ENCODE peak calls at places on chromosomes 13 and 19, in eight cellular contexts. One of them, this sample, is unnamed.

GRCh38 chr19:23771348-23771747 is 12.7 kb upstream of the ZNF681 start:
- DNase-seq in epithelial cell of prostate: no peak
- DNase-seq in activated naive CD8-positive, alpha-beta T cell treated with anti-CD3 and anti-CD28 coated beads for 36 hours: no peak
- DNase-seq in anterior cingulate cortex: no peak
- DNase-seq in activated naive CD4-positive, alpha-beta T cell treated with anti-CD3 and anti-CD28 coated beads, Interleukin-2, amount 50 U/mL, for 72 hours: no peak
- DNase-seq in sciatic nerve: no peak
- DNase-seq in cardiac fibroblast: no peak
- DNase-seq in heart left ventricle: no peak
- DNase-seq in this sample: no peak

GRCh38 chr19:18399008-18399407 is 1.6 kb upstream of the LRRC25 start:
- DNase-seq in epithelial cell of prostate: no peak
- DNase-seq in activated naive CD8-positive, alpha-beta T cell treated with anti-CD3 and anti-CD28 coated beads for 36 hours: no peak
- DNase-seq in anterior cingulate cortex: no peak
- DNase-seq in activated naive CD4-positive, alpha-beta T cell treated with anti-CD3 and anti-CD28 coated beads, Interleukin-2, amount 50 U/mL, for 72 hours: no peak
- DNase-seq in sciatic nerve: no peak
- DNase-seq in cardiac fibroblast: peak
- DNase-seq in heart left ventricle: peak
- DNase-seq in this sample: peak

GRCh38 chr13:77599351-77599750 is 63.8 kb downstream of the SCEL start:
- DNase-seq in epithelial cell of prostate: no peak
- DNase-seq in activated naive CD8-positive, alpha-beta T cell treated with anti-CD3 and anti-CD28 coated beads for 36 hours: no peak
- DNase-seq in anterior cingulate cortex: no peak
- DNase-seq in activated naive CD4-positive, alpha-beta T cell treated with anti-CD3 and anti-CD28 coated beads, Interleukin-2, amount 50 U/mL, for 72 hours: no peak
- DNase-seq in sciatic nerve: no peak
- DNase-seq in cardiac fibroblast: no peak
- DNase-seq in heart left ventricle: no peak
- DNase-seq in this sample: no peak

GRCh38 chr19:44883962-44884361 is 7.1 kb upstream of the TOMM40 start:
- DNase-seq in epithelial cell of prostate: no peak
- DNase-seq in activated naive CD8-positive, alpha-beta T cell treated with anti-CD3 and anti-CD28 coated beads for 36 hours: no peak
- DNase-seq in anterior cingulate cortex: no peak
- DNase-seq in activated naive CD4-positive, alpha-beta T cell treated with anti-CD3 and anti-CD28 coated beads, Interleukin-2, amount 50 U/mL, for 72 hours: no peak
- DNase-seq in sciatic nerve: no peak
- DNase-seq in cardiac fibroblast: no peak
- DNase-seq in heart left ventricle: no peak
- DNase-seq in this sample: no peak

GRCh38 chr19:10388957-10389356 is 8.6 kb upstream of the TYK2 start:
- DNase-seq in epithelial cell of prostate: no peak
- DNase-seq in activated naive CD8-positive, alpha-beta T cell treated with anti-CD3 and anti-CD28 coated beads for 36 hours: peak
- DNase-seq in anterior cingulate cortex: peak
- DNase-seq in activated naive CD4-positive, alpha-beta T cell treated with anti-CD3 and anti-CD28 coated beads, Interleukin-2, amount 50 U/mL, for 72 hours: peak
- DNase-seq in sciatic nerve: peak
- DNase-seq in cardiac fibroblast: peak
- DNase-seq in heart left ventricle: peak
- DNase-seq in this sample: peak

GRCh38 chr19:36209372-36209771 is 5.1 kb downstream of the ZNF565 start:
- DNase-seq in epithelial cell of prostate: no peak
- DNase-seq in activated naive CD8-positive, alpha-beta T cell treated with anti-CD3 and anti-CD28 coated beads for 36 hours: no peak
- DNase-seq in anterior cingulate cortex: no peak
- DNase-seq in activated naive CD4-positive, alpha-beta T cell treated with anti-CD3 and anti-CD28 coated beads, Interleukin-2, amount 50 U/mL, for 72 hours: no peak
- DNase-seq in sciatic nerve: no peak
- DNase-seq in cardiac fibroblast: no peak
- DNase-seq in heart left ventricle: no peak
- DNase-seq in this sample: no peak

GRCh38 chr13:41645313-41645712 is 188.0 kb downstream of the RGCC start:
- DNase-seq in epithelial cell of prostate: no peak
- DNase-seq in activated naive CD8-positive, alpha-beta T cell treated with anti-CD3 and anti-CD28 coated beads for 36 hours: no peak
- DNase-seq in anterior cingulate cortex: no peak
- DNase-seq in activated naive CD4-positive, alpha-beta T cell treated with anti-CD3 and anti-CD28 coated beads, Interleukin-2, amount 50 U/mL, for 72 hours: no peak
- DNase-seq in sciatic nerve: no peak
- DNase-seq in cardiac fibroblast: peak
- DNase-seq in heart left ventricle: no peak
- DNase-seq in this sample: peak

GRCh38 chr19:4007836-4008539 is 452 bp downstream of the PIAS4 start:
- DNase-seq in epithelial cell of prostate: no peak
- DNase-seq in activated naive CD8-positive, alpha-beta T cell treated with anti-CD3 and anti-CD28 coated beads for 36 hours: peak
- DNase-seq in anterior cingulate cortex: no peak
- DNase-seq in activated naive CD4-positive, alpha-beta T cell treated with anti-CD3 and anti-CD28 coated beads, Interleukin-2, amount 50 U/mL, for 72 hours: peak
- DNase-seq in sciatic nerve: no peak
- DNase-seq in cardiac fibroblast: peak
- DNase-seq in heart left ventricle: peak
- DNase-seq in this sample: peak

GRCh38 chr19:48085904-48086864 is 24.4 kb downstream of the PLA2G4C start:
- DNase-seq in epithelial cell of prostate: no peak
- DNase-seq in activated naive CD8-positive, alpha-beta T cell treated with anti-CD3 and anti-CD28 coated beads for 36 hours: no peak
- DNase-seq in anterior cingulate cortex: peak
- DNase-seq in activated naive CD4-positive, alpha-beta T cell treated with anti-CD3 and anti-CD28 coated beads, Interleukin-2, amount 50 U/mL, for 72 hours: no peak
- DNase-seq in sciatic nerve: no peak
- DNase-seq in cardiac fibroblast: no peak
- DNase-seq in heart left ventricle: no peak
- DNase-seq in this sample: no peak

GRCh38 chr13:97279079-97279411 is 56.9 kb downstream of the MBNL2 start:
- DNase-seq in epithelial cell of prostate: no peak
- DNase-seq in activated naive CD8-positive, alpha-beta T cell treated with anti-CD3 and anti-CD28 coated beads for 36 hours: no peak
- DNase-seq in anterior cingulate cortex: no peak
- DNase-seq in activated naive CD4-positive, alpha-beta T cell treated with anti-CD3 and anti-CD28 coated beads, Interleukin-2, amount 50 U/mL, for 72 hours: no peak
- DNase-seq in sciatic nerve: no peak
- DNase-seq in cardiac fibroblast: no peak
- DNase-seq in heart left ventricle: no peak
- DNase-seq in this sample: no peak

GRCh38 chr19:52669586-52669985 is 31.4 kb upstream of the ZNF83 start:
- DNase-seq in epithelial cell of prostate: no peak
- DNase-seq in activated naive CD8-positive, alpha-beta T cell treated with anti-CD3 and anti-CD28 coated beads for 36 hours: no peak
- DNase-seq in anterior cingulate cortex: no peak
- DNase-seq in activated naive CD4-positive, alpha-beta T cell treated with anti-CD3 and anti-CD28 coated beads, Interleukin-2, amount 50 U/mL, for 72 hours: no peak
- DNase-seq in sciatic nerve: no peak
- DNase-seq in cardiac fibroblast: no peak
- DNase-seq in heart left ventricle: no peak
- DNase-seq in this sample: no peak

GRCh38 chr13:90055760-90056159 is 1291.7 kb upstream of the MIR17HG start:
- DNase-seq in epithelial cell of prostate: no peak
- DNase-seq in activated naive CD8-positive, alpha-beta T cell treated with anti-CD3 and anti-CD28 coated beads for 36 hours: no peak
- DNase-seq in anterior cingulate cortex: no peak
- DNase-seq in activated naive CD4-positive, alpha-beta T cell treated with anti-CD3 and anti-CD28 coated beads, Interleukin-2, amount 50 U/mL, for 72 hours: no peak
- DNase-seq in sciatic nerve: no peak
- DNase-seq in cardiac fibroblast: no peak
- DNase-seq in heart left ventricle: no peak
- DNase-seq in this sample: no peak

GRCh38 chr19:7679017-7679720 is 1.5 kb upstream of the TRAPPC5 start:
- DNase-seq in epithelial cell of prostate: no peak
- DNase-seq in activated naive CD8-positive, alpha-beta T cell treated with anti-CD3 and anti-CD28 coated beads for 36 hours: peak
- DNase-seq in anterior cingulate cortex: peak
- DNase-seq in activated naive CD4-positive, alpha-beta T cell treated with anti-CD3 and anti-CD28 coated beads, Interleukin-2, amount 50 U/mL, for 72 hours: peak
- DNase-seq in sciatic nerve: no peak
- DNase-seq in cardiac fibroblast: no peak
- DNase-seq in heart left ventricle: no peak
- DNase-seq in this sample: no peak

GRCh38 chr13:20294497-20294896 is 62.4 kb upstream of the GJB6 start:
- DNase-seq in epithelial cell of prostate: no peak
- DNase-seq in activated naive CD8-positive, alpha-beta T cell treated with anti-CD3 and anti-CD28 coated beads for 36 hours: no peak
- DNase-seq in anterior cingulate cortex: no peak
- DNase-seq in activated naive CD4-positive, alpha-beta T cell treated with anti-CD3 and anti-CD28 coated beads, Interleukin-2, amount 50 U/mL, for 72 hours: no peak
- DNase-seq in sciatic nerve: no peak
- DNase-seq in cardiac fibroblast: no peak
- DNase-seq in heart left ventricle: no peak
- DNase-seq in this sample: no peak

GRCh38 chr19:38173324-38174041 is 50.5 kb downstream of the DPF1 start:
- DNase-seq in epithelial cell of prostate: peak
- DNase-seq in activated naive CD8-positive, alpha-beta T cell treated with anti-CD3 and anti-CD28 coated beads for 36 hours: no peak
- DNase-seq in anterior cingulate cortex: peak
- DNase-seq in activated naive CD4-positive, alpha-beta T cell treated with anti-CD3 and anti-CD28 coated beads, Interleukin-2, amount 50 U/mL, for 72 hours: no peak
- DNase-seq in sciatic nerve: no peak
- DNase-seq in cardiac fibroblast: peak
- DNase-seq in heart left ventricle: peak
- DNase-seq in this sample: peak

GRCh38 chr13:102333320-102334181 is 68.3 kb downstream of the FGF14 start:
- DNase-seq in epithelial cell of prostate: no peak
- DNase-seq in activated naive CD8-positive, alpha-beta T cell treated with anti-CD3 and anti-CD28 coated beads for 36 hours: no peak
- DNase-seq in anterior cingulate cortex: no peak
- DNase-seq in activated naive CD4-positive, alpha-beta T cell treated with anti-CD3 and anti-CD28 coated beads, Interleukin-2, amount 50 U/mL, for 72 hours: no peak
- DNase-seq in sciatic nerve: no peak
- DNase-seq in cardiac fibroblast: no peak
- DNase-seq in heart left ventricle: no peak
- DNase-seq in this sample: no peak

GRCh38 chr19:35347171-35347929 is at the start of gene FFAR1:
- DNase-seq in epithelial cell of prostate: no peak
- DNase-seq in activated naive CD8-positive, alpha-beta T cell treated with anti-CD3 and anti-CD28 coated beads for 36 hours: peak
- DNase-seq in anterior cingulate cortex: no peak
- DNase-seq in activated naive CD4-positive, alpha-beta T cell treated with anti-CD3 and anti-CD28 coated beads, Interleukin-2, amount 50 U/mL, for 72 hours: peak
- DNase-seq in sciatic nerve: peak
- DNase-seq in cardiac fibroblast: no peak
- DNase-seq in heart left ventricle: no peak
- DNase-seq in this sample: no peak

GRCh38 chr19:13262450-13262849 is 112.2 kb downstream of the IER2 start:
- DNase-seq in epithelial cell of prostate: no peak
- DNase-seq in activated naive CD8-positive, alpha-beta T cell treated with anti-CD3 and anti-CD28 coated beads for 36 hours: no peak
- DNase-seq in anterior cingulate cortex: no peak
- DNase-seq in activated naive CD4-positive, alpha-beta T cell treated with anti-CD3 and anti-CD28 coated beads, Interleukin-2, amount 50 U/mL, for 72 hours: no peak
- DNase-seq in sciatic nerve: no peak
- DNase-seq in cardiac fibroblast: peak
- DNase-seq in heart left ventricle: no peak
- DNase-seq in this sample: peak

GRCh38 chr13:51697181-51697580 is 106.8 kb downstream of the DHRS12 start:
- DNase-seq in epithelial cell of prostate: no peak
- DNase-seq in activated naive CD8-positive, alpha-beta T cell treated with anti-CD3 and anti-CD28 coated beads for 36 hours: no peak
- DNase-seq in anterior cingulate cortex: no peak
- DNase-seq in activated naive CD4-positive, alpha-beta T cell treated with anti-CD3 and anti-CD28 coated beads, Interleukin-2, amount 50 U/mL, for 72 hours: no peak
- DNase-seq in sciatic nerve: no peak
- DNase-seq in cardiac fibroblast: no peak
- DNase-seq in heart left ventricle: no peak
- DNase-seq in this sample: no peak

GRCh38 chr13:44404261-44405139 is 30.9 kb downstream of the SERP2 start:
- DNase-seq in epithelial cell of prostate: no peak
- DNase-seq in activated naive CD8-positive, alpha-beta T cell treated with anti-CD3 and anti-CD28 coated beads for 36 hours: no peak
- DNase-seq in anterior cingulate cortex: no peak
- DNase-seq in activated naive CD4-positive, alpha-beta T cell treated with anti-CD3 and anti-CD28 coated beads, Interleukin-2, amount 50 U/mL, for 72 hours: no peak
- DNase-seq in sciatic nerve: no peak
- DNase-seq in cardiac fibroblast: no peak
- DNase-seq in heart left ventricle: no peak
- DNase-seq in this sample: no peak

GRCh38 chr13:106407338-106407737 is 128.1 kb downstream of the EFNB2 start:
- DNase-seq in epithelial cell of prostate: peak
- DNase-seq in activated naive CD8-positive, alpha-beta T cell treated with anti-CD3 and anti-CD28 coated beads for 36 hours: no peak
- DNase-seq in anterior cingulate cortex: no peak
- DNase-seq in activated naive CD4-positive, alpha-beta T cell treated with anti-CD3 and anti-CD28 coated beads, Interleukin-2, amount 50 U/mL, for 72 hours: no peak
- DNase-seq in sciatic nerve: no peak
- DNase-seq in cardiac fibroblast: no peak
- DNase-seq in heart left ventricle: no peak
- DNase-seq in this sample: no peak

GRCh38 chr19:2477141-2477710 is 1.3 kb downstream of the GADD45B start:
- DNase-seq in epithelial cell of prostate: no peak
- DNase-seq in activated naive CD8-positive, alpha-beta T cell treated with anti-CD3 and anti-CD28 coated beads for 36 hours: no peak
- DNase-seq in anterior cingulate cortex: no peak
- DNase-seq in activated naive CD4-positive, alpha-beta T cell treated with anti-CD3 and anti-CD28 coated beads, Interleukin-2, amount 50 U/mL, for 72 hours: peak
- DNase-seq in sciatic nerve: peak
- DNase-seq in cardiac fibroblast: peak
- DNase-seq in heart left ventricle: peak
- DNase-seq in this sample: peak

GRCh38 chr19:51417107-51417806 is at the start of gene SIGLEC10:
- DNase-seq in epithelial cell of prostate: no peak
- DNase-seq in activated naive CD8-positive, alpha-beta T cell treated with anti-CD3 and anti-CD28 coated beads for 36 hours: peak
- DNase-seq in anterior cingulate cortex: peak
- DNase-seq in activated naive CD4-positive, alpha-beta T cell treated with anti-CD3 and anti-CD28 coated beads, Interleukin-2, amount 50 U/mL, for 72 hours: peak
- DNase-seq in sciatic nerve: no peak
- DNase-seq in cardiac fibroblast: no peak
- DNase-seq in heart left ventricle: peak
- DNase-seq in this sample: peak

GRCh38 chr13:49020940-49021548 is 45.3 kb downstream of the FNDC3A start:
- DNase-seq in epithelial cell of prostate: no peak
- DNase-seq in activated naive CD8-positive, alpha-beta T cell treated with anti-CD3 and anti-CD28 coated beads for 36 hours: no peak
- DNase-seq in anterior cingulate cortex: no peak
- DNase-seq in activated naive CD4-positive, alpha-beta T cell treated with anti-CD3 and anti-CD28 coated beads, Interleukin-2, amount 50 U/mL, for 72 hours: no peak
- DNase-seq in sciatic nerve: no peak
- DNase-seq in cardiac fibroblast: peak
- DNase-seq in heart left ventricle: no peak
- DNase-seq in this sample: no peak

GRCh38 chr19:45615795-45616708 is 14.0 kb upstream of the GPR4 start:
- DNase-seq in epithelial cell of prostate: no peak
- DNase-seq in activated naive CD8-positive, alpha-beta T cell treated with anti-CD3 and anti-CD28 coated beads for 36 hours: peak
- DNase-seq in anterior cingulate cortex: peak
- DNase-seq in activated naive CD4-positive, alpha-beta T cell treated with anti-CD3 and anti-CD28 coated beads, Interleukin-2, amount 50 U/mL, for 72 hours: peak
- DNase-seq in sciatic nerve: peak
- DNase-seq in cardiac fibroblast: peak
- DNase-seq in heart left ventricle: peak
- DNase-seq in this sample: peak

GRCh38 chr19:29259153-29259552 is 46.2 kb upstream of the UQCRFS1 start:
- DNase-seq in epithelial cell of prostate: no peak
- DNase-seq in activated naive CD8-positive, alpha-beta T cell treated with anti-CD3 and anti-CD28 coated beads for 36 hours: no peak
- DNase-seq in anterior cingulate cortex: no peak
- DNase-seq in activated naive CD4-positive, alpha-beta T cell treated with anti-CD3 and anti-CD28 coated beads, Interleukin-2, amount 50 U/mL, for 72 hours: no peak
- DNase-seq in sciatic nerve: no peak
- DNase-seq in cardiac fibroblast: no peak
- DNase-seq in heart left ventricle: no peak
- DNase-seq in this sample: no peak

This sample was measured in Daoy.